ENCODE peak calls at places on chromosomes 13 and 19, in four cellular contexts. C, G, L and F are unnamed samples.
A peak's percentile ranks its signal among the peaks of the same experiment; 100 is the strongest.

GRCh38 chr13:33228645-33229445 is 56.7 kb downstream of the STARD13 start:
- DNase-seq in L (no peak), G (no peak), C (no peak), F (no peak)

GRCh38 chr19:13118424-13119193 is 545 bp downstream of the NACC1 start:
- DNase-seq in L (peak; percentile 76), G (peak; percentile 72), C (no peak), F (no peak)

GRCh38 chr19:861756-862528 is 2.5 kb downstream of the CFD start:
- DNase-seq in L (no peak), G (peak; percentile 65), C (no peak), F (no peak)

GRCh38 chr13:25192936-25193335 is 20.8 kb upstream of the AMER2 start:
- DNase-seq in L (no peak), G (no peak), C (no peak), F (peak; percentile 20)

GRCh38 chr19:10005632-10006334 is 4.5 kb downstream of the COL5A3 start:
- DNase-seq in C (no peak), L (no peak), G (peak; percentile 36), F (no peak)

GRCh38 chr19:54457773-54458647 is 5.6 kb downstream of the LENG9 start:
- DNase-seq in C (no peak), G (no peak), L (peak; percentile 29), F (no peak)

GRCh38 chr13:26897706-26898550 is 137.3 kb upstream of the GPR12 start:
- DNase-seq in C (no peak), G (no peak), L (no peak), F (no peak)

GRCh38 chr13:78680611-78681010 is 21.7 kb upstream of the OBI1 start:
- DNase-seq in G (no peak), C (no peak), L (no peak), F (no peak)

GRCh38 chr19:16394681-16395375 is 70.2 kb downstream of the KLF2 start:
- DNase-seq in C (no peak), G (no peak), L (no peak), F (no peak)

GRCh38 chr19:31356587-31357314 is 7.5 kb upstream of the TSHZ3 start:
- DNase-seq in C (no peak), G (no peak), L (no peak), F (no peak)

GRCh38 chr19:40342644-40343311 is 5.4 kb downstream of the C19orf47 start:
- DNase-seq in G (no peak), L (no peak), C (no peak), F (no peak)

GRCh38 chr19:10418281-10419199 is 1.8 kb upstream of the PDE4A start:
- DNase-seq in C (no peak), G (no peak), L (no peak), F (no peak)

GRCh38 chr13:49667773-49668172 is 23.5 kb downstream of the EBPL start:
- DNase-seq in G (no peak), C (no peak), L (no peak), F (no peak)

GRCh38 chr19:2945575-2946184 is 909 bp upstream of the ZNF77 start:
- DNase-seq in G (no peak), C (no peak), L (no peak), F (no peak)

GRCh38 chr19:2952953-2953481 is 8.2 kb upstream of the ZNF77 start:
- DNase-seq in C (no peak), G (no peak), L (no peak), F (no peak)

GRCh38 chr19:2950286-2951124 is 5.7 kb upstream of the ZNF77 start:
- DNase-seq in C (peak; percentile 99), L (peak; percentile 100), G (peak; percentile 100), F (peak; percentile 100)

GRCh38 chr19:2944775-2945574 is at the start of gene ZNF77:
- DNase-seq in G (peak; percentile 99), C (peak; percentile 98), L (peak; percentile 100), F (peak; percentile 100)

GRCh38 chr19:2949939-2950285 is 5.1 kb upstream of the ZNF77 start:
- DNase-seq in G (no peak), L (no peak), C (no peak), F (no peak)
- TF ChIP-seq EP300 in G (no peak), L (peak; percentile 21), C (no peak), F (no peak)

GRCh38 chr13:113608967-113609533 is 24.5 kb downstream of the TFDP1 start:
- DNase-seq in G (no peak), L (no peak), C (no peak), F (no peak)
- H3K27ac ChIP-seq in G (no peak overlapping the region), L (no peak overlapping the region), C (no peak overlapping the region), F (no peak overlapping the region)

DNA sequence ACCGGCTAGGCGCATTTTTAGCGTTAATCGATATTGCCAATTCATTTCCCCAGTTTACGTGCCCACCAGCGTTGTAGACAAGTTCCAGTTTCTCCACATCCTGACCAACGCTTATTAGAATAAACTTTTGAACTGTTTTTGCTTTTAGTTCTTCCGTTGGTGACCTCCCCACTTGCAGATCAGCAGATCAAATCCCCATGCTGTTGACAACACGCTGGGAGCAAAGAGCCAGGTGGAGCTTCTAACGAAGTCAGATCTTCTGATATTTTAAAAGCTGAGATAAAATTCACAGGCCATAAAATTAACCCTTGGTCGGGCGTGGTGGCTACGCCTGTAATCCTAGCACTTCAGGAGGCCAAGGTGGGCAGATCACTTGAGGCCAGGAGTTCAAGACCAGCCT is 21.2 kb downstream of the RCN3 start:
- DNase-seq in C (no peak), G (no peak), L (no peak), F (no peak)
- TF ChIP-seq EP300 in C (no peak), G (no peak), L (no peak), F (no peak)

DNA sequence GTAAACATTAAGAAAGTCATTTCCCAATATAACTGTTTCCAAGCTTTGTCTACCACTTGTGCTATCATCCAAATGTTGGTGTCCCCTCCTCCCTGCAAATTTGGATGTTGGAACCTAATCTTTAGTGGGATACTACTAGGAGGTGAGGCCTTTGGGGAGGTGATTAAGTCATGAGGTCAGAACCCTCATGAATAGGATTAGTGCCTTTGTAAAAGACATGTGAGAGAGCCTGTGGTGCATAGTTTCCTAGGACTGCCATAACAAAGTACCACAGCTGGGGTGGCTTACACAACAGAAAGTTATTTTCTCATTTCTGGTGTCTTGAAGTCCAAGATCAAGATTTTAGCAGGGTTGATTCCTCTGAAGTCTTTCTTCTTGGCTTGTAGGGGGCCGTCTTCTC is 562.6 kb upstream of the ARGLU1 start:
- DNase-seq in L (no peak), G (no peak), C (no peak), F (no peak)
- H3K27ac ChIP-seq in L (no peak overlapping the region), G (no peak overlapping the region), C (no peak overlapping the region), F (no peak overlapping the region)

DNA sequence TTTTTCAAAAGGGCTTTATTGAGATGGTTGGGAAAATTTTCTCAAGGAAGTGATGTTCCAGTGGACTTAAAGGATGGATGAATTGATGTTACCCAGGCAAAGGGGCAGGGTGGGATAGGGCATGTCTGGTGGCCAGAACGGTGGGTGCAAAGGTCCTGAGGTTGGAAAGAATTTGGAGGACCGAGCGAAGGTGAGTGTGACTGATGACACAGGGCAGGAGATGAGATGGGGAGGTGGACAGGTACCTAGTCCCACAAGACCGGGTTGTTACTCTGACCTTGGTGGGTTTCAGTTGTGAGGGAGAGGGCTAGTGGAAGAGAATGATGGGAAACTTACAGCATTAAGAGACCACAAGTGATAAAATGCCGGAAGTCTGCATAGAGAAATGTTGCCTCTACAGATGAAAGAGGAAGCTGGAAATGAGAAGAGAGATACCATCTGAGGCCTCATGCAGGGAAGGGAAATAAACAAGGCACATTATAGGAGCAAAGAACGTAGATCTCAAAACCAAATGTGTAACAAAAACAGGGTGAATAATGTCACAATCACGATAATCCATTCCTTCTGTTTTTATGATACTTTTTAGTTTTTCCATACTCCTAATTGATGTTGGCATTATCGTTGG is 4.5 kb downstream of the ADGRE1 start:
- DNase-seq in G (no peak), L (no peak), C (no peak), F (no peak)
- TF ChIP-seq EP300 in G (no peak), L (no peak), C (no peak), F (no peak)